ENCODE peak calls at places on chromosome 16, in eight cellular contexts. V is naive thymus-derived CD8-positive, alpha-beta T cell; R is stimulated activated naive CD4-positive, alpha-beta T cell; Z is G401; M is keratinocyte; A is stimulated activated CD4-positive, alpha-beta T cell treated with anti-CD3 and anti-CD28 coated beads, Interleukin-4, amount 100 ng/mL, for 4 hours; E is RWPE1; D is astrocyte. I is an unnamed sample.

GRCh38 chr16:86375841-86376240 is 134.5 kb upstream of the FOXF1 start:
- DNase-seq in V (no peak), R (no peak), Z (no peak), M (no peak), A (no peak), E (no peak), D (no peak), I (no peak)

GRCh38 chr16:27254262-27254811 is 14.2 kb downstream of the NSMCE1 start:
- DNase-seq in V (no peak), R (no peak), Z (no peak), M (no peak), A (no peak), E (no peak), D (no peak), I (no peak)

GRCh38 chr16:3519581-3519980 is 18.8 kb downstream of the CLUAP1 start:
- DNase-seq in V (no peak), R (no peak), Z (no peak), M (no peak), A (no peak), E (no peak), D (no peak), I (no peak)

GRCh38 chr16:84928679-84929420 is 82.5 kb downstream of the ZDHHC7 start:
- DNase-seq in V (no peak), R (no peak), Z (no peak), M (no peak), A (no peak), E (peak), D (no peak), I (peak)

GRCh38 chr16:46918905-46919792 is 35.0 kb downstream of the GPT2 start:
- DNase-seq in V (no peak), R (no peak), Z (no peak), M (no peak), A (no peak), E (no peak), D (no peak), I (no peak)

GRCh38 chr16:19031738-19032137 is 35.7 kb upstream of the COQ7 start:
- DNase-seq in V (no peak), R (no peak), Z (no peak), M (no peak), A (no peak), E (no peak), D (no peak), I (no peak)

GRCh38 chr16:87929986-87930385 is 6.3 kb downstream of the CA5A start:
- DNase-seq in V (no peak), R (no peak), Z (no peak), M (no peak), A (no peak), E (no peak), D (no peak), I (no peak)

GRCh38 chr16:79776243-79776884 is 175.8 kb upstream of the MAF start:
- DNase-seq in V (no peak), R (no peak), Z (no peak), M (no peak), A (no peak), E (no peak), D (peak), I (peak)

GRCh38 chr16:49281843-49282642 is 405 bp upstream of the CBLN1 start:
- DNase-seq in V (no peak), R (no peak), Z (peak), M (no peak), A (no peak), E (peak), D (peak), I (peak)

GRCh38 chr16:79013930-79014329 is 586.6 kb downstream of the MAF start:
- DNase-seq in V (no peak), R (no peak), Z (no peak), M (no peak), A (no peak), E (no peak), D (no peak), I (no peak)

GRCh38 chr16:1264257-1265089 is 8.6 kb downstream of the TPSD1 start:
- DNase-seq in V (no peak), R (no peak), Z (no peak), M (no peak), A (no peak), E (no peak), D (no peak), I (no peak)

GRCh38 chr16:78437352-78437968 is 338.0 kb downstream of the WWOX start:
- DNase-seq in V (no peak), R (no peak), Z (peak), M (peak), A (no peak), E (peak), D (no peak), I (no peak)

GRCh38 chr16:22304411-22304810 is 7.2 kb downstream of the POLR3E start:
- DNase-seq in V (no peak), R (no peak), Z (no peak), M (no peak), A (no peak), E (no peak), D (no peak), I (no peak)

GRCh38 chr16:80896778-80897177 is 92.4 kb upstream of the CDYL2 start:
- DNase-seq in V (no peak), R (no peak), Z (no peak), M (no peak), A (no peak), E (no peak), D (no peak), I (no peak)

GRCh38 chr16:70746040-70746707 is 54.8 kb downstream of the VAC14 start:
- DNase-seq in V (no peak), R (no peak), Z (peak), M (no peak), A (no peak), E (peak), D (peak), I (peak)

GRCh38 chr16:70162041-70162451 is 11.5 kb upstream of the CLEC18C start:
- DNase-seq in V (no peak), R (no peak), Z (no peak), M (no peak), A (no peak), E (peak), D (peak), I (peak)

GRCh38 chr16:27242868-27243590 is 25.5 kb downstream of the NSMCE1 start:
- DNase-seq in V (no peak), R (no peak), Z (peak), M (no peak), A (no peak), E (no peak), D (peak), I (peak)

GRCh38 chr16:57343131-57343731 is 15.4 kb upstream of the CCL22 start:
- DNase-seq in V (no peak), R (no peak), Z (no peak), M (no peak), A (no peak), E (no peak), D (no peak), I (no peak)

GRCh38 chr16:97822-98221 is 19.8 kb downstream of the MPG start:
- DNase-seq in V (no peak), R (no peak), Z (no peak), M (no peak), A (no peak), E (no peak), D (peak), I (no peak)

GRCh38 chr16:2498085-2498484 is 15.7 kb upstream of the ATP6V0C start:
- DNase-seq in V (no peak), R (no peak), Z (no peak), M (no peak), A (no peak), E (no peak), D (no peak), I (no peak)

GRCh38 chr16:59697236-59697635 is 963.1 kb upstream of the GOT2 start:
- DNase-seq in V (no peak), R (no peak), Z (no peak), M (no peak), A (no peak), E (no peak), D (peak), I (no peak)

GRCh38 chr16:87570938-87571867 is 31.1 kb upstream of the JPH3 start:
- DNase-seq in V (no peak), R (no peak), Z (peak), M (no peak), A (no peak), E (no peak), D (peak), I (peak)

GRCh38 chr16:89023621-89024511 is 46.9 kb upstream of the CBFA2T3 start:
- DNase-seq in V (no peak), R (no peak), Z (no peak), M (no peak), A (no peak), E (no peak), D (no peak), I (no peak)

GRCh38 chr16:24848065-24848464 is 2.3 kb downstream of the SLC5A11 start:
- DNase-seq in V (no peak), R (no peak), Z (no peak), M (no peak), A (no peak), E (no peak), D (peak), I (peak)

GRCh38 chr16:73546351-73546845 is 498.5 kb upstream of the ZFHX3 start:
- DNase-seq in V (no peak), R (no peak), Z (no peak), M (no peak), A (no peak), E (no peak), D (no peak), I (no peak)

GRCh38 chr16:57531253-57531575 is 5.2 kb downstream of the CCDC102A start:
- DNase-seq in V (no peak), R (no peak), Z (no peak), M (no peak), A (no peak), E (no peak), D (no peak), I (no peak)

GRCh38 chr16:31088459-31089183 is at the start of gene PRSS53:
- DNase-seq in V (no peak), R (no peak), Z (no peak), M (no peak), A (no peak), E (no peak), D (no peak), I (no peak)

GRCh38 chr16:14434860-14435259 is 195.2 kb downstream of the PARN start:
- DNase-seq in V (no peak), R (no peak), Z (no peak), M (no peak), A (no peak), E (no peak), D (no peak), I (no peak)

GRCh38 chr16:67226804-67227566 is at the start of gene TMEM208:
- DNase-seq in V (peak), R (peak), Z (peak), M (peak), A (peak), E (peak), D (peak), I (peak)

GRCh38 chr16:81564368-81565060 is 119.9 kb downstream of the CMIP start:
- DNase-seq in V (no peak), R (no peak), Z (peak), M (no peak), A (no peak), E (no peak), D (no peak), I (peak)

GRCh38 chr16:11612110-11612981 is 25.6 kb upstream of the LITAF start:
- DNase-seq in V (no peak), R (no peak), Z (no peak), M (no peak), A (no peak), E (peak), D (no peak), I (no peak)

GRCh38 chr16:14071576-14072271 is 605 bp downstream of the MRTFB start:
- DNase-seq in V (no peak), R (no peak), Z (peak), M (no peak), A (peak), E (no peak), D (no peak), I (no peak)

GRCh38 chr16:61887903-61888302 is 148.3 kb downstream of the CDH8 start:
- DNase-seq in V (no peak), R (no peak), Z (no peak), M (peak), A (no peak), E (no peak), D (peak), I (no peak)

GRCh38 chr16:64809876-64810629 is 311.8 kb downstream of the CDH11 start:
- DNase-seq in V (no peak), R (no peak), Z (peak), M (no peak), A (no peak), E (no peak), D (no peak), I (no peak)